ENCODE peak calls at places on chromosomes 12 and 14, in ten cellular contexts. U is HepG2, T is IMR-90, B is stomach, X is HCT116, G is upper lobe of right lung, E is heart right ventricle, N is PC-3, Y is mucosa of descending colon, M is right atrium auricular region. J is an unnamed sample.
A peak's percentile ranks its signal among the peaks of the same experiment; 100 is the strongest.

GRCh38 chr12:67630373-67631088 is 18.0 kb upstream of the DYRK2 start:
- DNase-seq in X (no peak), T (no peak), B (peak; percentile 45), U (peak; percentile 10), E (no peak), Y (peak; percentile 76), N (peak; percentile 2), G (peak; percentile 67), M (no peak), J (no peak)

GRCh38 chr12:873954-874353 is 75.5 kb downstream of the RAD52 start:
- DNase-seq in E (no peak), G (no peak), X (no peak), T (no peak), B (no peak), N (no peak), U (peak; percentile 53), Y (no peak), M (no peak), J (no peak)

GRCh38 chr14:63752449-63753169 is 24.7 kb upstream of the SGPP1 start:
- DNase-seq in N (peak; percentile 96), U (peak; percentile 12), E (peak; percentile 17), M (no peak), B (no peak), G (no peak), X (no peak), Y (peak; percentile 28), T (peak; percentile 58), J (peak; percentile 76)

GRCh38 chr12:110704750-110705149 is 15.8 kb upstream of the HVCN1 start:
- DNase-seq in G (no peak), N (peak; percentile 68), X (peak; percentile 60), B (peak; percentile 41), M (no peak), Y (peak; percentile 60), E (no peak), U (peak; percentile 68), T (no peak), J (no peak)

GRCh38 chr12:122862872-122863701 is 27.8 kb downstream of the HIP1R start:
- DNase-seq in G (peak; percentile 82), X (no peak), E (no peak), Y (peak; percentile 90), U (peak; percentile 78), B (peak; percentile 77), T (no peak), M (no peak), N (peak; percentile 39), J (peak; percentile 74)

GRCh38 chr12:15278816-15279658 is 43.3 kb upstream of the PTPRO start:
- DNase-seq in B (peak; percentile 94), E (peak; percentile 76), G (peak; percentile 91), M (peak; percentile 77), X (no peak), U (no peak), Y (peak; percentile 30), T (peak; percentile 3), N (peak; percentile 88), J (peak; percentile 75)

GRCh38 chr14:76929927-76930326 is 98.6 kb downstream of the IRF2BPL start:
- DNase-seq in E (no peak), Y (peak; percentile 49), M (no peak), B (no peak), T (no peak), G (no peak), X (no peak), N (no peak), U (no peak), J (no peak)

GRCh38 chr12:114697741-114698565 is 14.0 kb upstream of the TBX3 start:
- DNase-seq in G (no peak), E (no peak), N (no peak), Y (no peak), U (no peak), T (no peak), M (no peak), B (no peak), X (no peak), J (no peak)

GRCh38 chr14:60645191-60645590 is 4.1 kb downstream of the SIX1 start:
- DNase-seq in B (no peak), E (no peak), U (no peak), N (no peak), G (no peak), M (no peak), X (no peak), T (no peak), Y (no peak), J (no peak)

GRCh38 chr14:103126873-103127304 is 3.6 kb downstream of the TNFAIP2 start:
- DNase-seq in G (peak; percentile 87), B (peak; percentile 88), T (no peak), E (no peak), N (peak; percentile 70), U (peak; percentile 63), Y (peak; percentile 66), M (no peak), X (no peak), J (no peak)

GRCh38 chr14:103125098-103126070 is 2.1 kb downstream of the TNFAIP2 start:
- DNase-seq in U (no peak), Y (no peak), E (no peak), B (no peak), T (no peak), M (no peak), X (no peak), N (no peak), G (no peak), J (no peak)

GRCh38 chr14:103124501-103125001 is 1.3 kb downstream of the TNFAIP2 start:
- DNase-seq in E (no peak), N (no peak), M (no peak), T (no peak), U (no peak), B (no peak), G (no peak), X (no peak), Y (no peak), J (no peak)

GRCh38 chr14:103127356-103127755 is 4.1 kb downstream of the TNFAIP2 start:
- DNase-seq in U (no peak), E (no peak), Y (no peak), G (peak; percentile 61), X (no peak), T (no peak), N (no peak), B (no peak), M (no peak), J (peak; percentile 65)

DNA sequence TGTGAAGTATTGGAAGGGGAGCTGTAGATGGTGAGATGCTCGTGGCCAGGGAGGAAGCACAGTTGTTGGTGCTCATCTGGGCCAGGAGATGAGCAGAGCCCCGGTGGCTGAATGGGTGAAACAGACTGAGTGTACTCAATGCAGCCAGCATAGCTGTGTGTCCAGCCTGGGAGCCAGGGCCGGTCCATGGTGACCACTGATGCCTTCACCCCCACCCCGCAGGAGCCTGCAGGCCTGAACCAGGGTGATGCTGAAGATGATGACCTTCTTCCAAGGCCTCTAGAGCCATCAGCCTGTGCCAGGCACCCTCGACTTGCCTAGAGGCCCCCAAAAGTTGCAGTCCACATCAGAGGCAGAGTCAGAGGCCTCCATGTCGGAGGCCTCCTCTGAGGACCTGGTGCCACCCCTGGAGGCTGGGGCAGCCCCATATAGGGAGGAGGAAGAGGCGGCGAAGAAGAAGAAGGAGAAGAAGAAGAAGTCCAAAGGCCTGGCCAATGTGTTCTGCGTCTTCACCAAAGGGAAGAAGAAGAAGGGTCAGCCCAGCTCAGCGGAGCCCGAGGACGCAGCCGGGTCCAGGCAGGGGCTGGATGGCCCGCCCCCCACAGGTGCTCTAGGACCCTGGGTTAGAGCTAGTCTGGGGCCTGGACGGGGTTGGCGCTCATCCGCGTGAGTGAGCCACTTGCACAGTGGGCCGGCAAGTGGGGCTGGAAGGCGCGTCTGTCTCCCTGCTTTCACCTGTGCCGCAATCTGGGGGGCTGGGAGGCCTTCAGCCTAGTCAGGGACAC is 3.0 kb downstream of the TNFAIP2 start:
- DNase-seq in G (no peak), T (no peak), Y (no peak), N (no peak), X (no peak), U (no peak), M (no peak), B (no peak), E (no peak), J (no peak)
- H3K4me3 ChIP-seq in G (peak overlapping the region; percentile 14), T (no peak overlapping the region), Y (no peak overlapping the region), N (peak overlapping the region; percentile 47), X (no peak overlapping the region), U (peak overlapping the region; percentile 11), M (peak overlapping the region; percentile 10), B (peak overlapping the region; percentile 66), E (peak overlapping the region; percentile 26), J (peak overlapping the region; percentile 22)

DNA sequence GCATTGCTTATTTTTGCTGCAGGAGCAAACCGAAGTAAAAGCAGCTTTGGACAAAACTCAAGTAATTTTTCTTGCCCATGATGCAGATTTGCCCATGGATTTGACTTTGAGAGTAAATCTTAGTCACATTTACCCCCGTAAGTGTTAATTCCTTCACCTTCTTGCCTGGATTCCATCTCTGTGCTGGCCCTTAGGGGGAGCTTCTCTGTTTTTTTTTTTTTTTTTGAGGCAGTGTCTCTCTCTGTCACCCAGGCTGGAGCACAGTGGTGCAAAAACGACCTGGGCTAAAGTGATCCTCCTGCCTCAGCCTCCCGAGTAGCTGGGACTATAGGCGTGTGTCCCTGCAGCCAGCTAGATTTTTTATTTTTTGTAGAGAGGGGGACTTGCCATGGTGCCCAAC is 210.2 kb downstream of the FUT8 start:
- DNase-seq in G (no peak), M (no peak), X (no peak), N (no peak), T (no peak), B (no peak), E (no peak), Y (no peak), U (no peak), J (no peak)
- TF ChIP-seq CTCF in G (no peak), M (no peak), X (peak; percentile 21), N (peak; percentile 15), T (no peak), B (no peak), E (no peak), Y (no peak), U (no peak), J (no peak)

DNA sequence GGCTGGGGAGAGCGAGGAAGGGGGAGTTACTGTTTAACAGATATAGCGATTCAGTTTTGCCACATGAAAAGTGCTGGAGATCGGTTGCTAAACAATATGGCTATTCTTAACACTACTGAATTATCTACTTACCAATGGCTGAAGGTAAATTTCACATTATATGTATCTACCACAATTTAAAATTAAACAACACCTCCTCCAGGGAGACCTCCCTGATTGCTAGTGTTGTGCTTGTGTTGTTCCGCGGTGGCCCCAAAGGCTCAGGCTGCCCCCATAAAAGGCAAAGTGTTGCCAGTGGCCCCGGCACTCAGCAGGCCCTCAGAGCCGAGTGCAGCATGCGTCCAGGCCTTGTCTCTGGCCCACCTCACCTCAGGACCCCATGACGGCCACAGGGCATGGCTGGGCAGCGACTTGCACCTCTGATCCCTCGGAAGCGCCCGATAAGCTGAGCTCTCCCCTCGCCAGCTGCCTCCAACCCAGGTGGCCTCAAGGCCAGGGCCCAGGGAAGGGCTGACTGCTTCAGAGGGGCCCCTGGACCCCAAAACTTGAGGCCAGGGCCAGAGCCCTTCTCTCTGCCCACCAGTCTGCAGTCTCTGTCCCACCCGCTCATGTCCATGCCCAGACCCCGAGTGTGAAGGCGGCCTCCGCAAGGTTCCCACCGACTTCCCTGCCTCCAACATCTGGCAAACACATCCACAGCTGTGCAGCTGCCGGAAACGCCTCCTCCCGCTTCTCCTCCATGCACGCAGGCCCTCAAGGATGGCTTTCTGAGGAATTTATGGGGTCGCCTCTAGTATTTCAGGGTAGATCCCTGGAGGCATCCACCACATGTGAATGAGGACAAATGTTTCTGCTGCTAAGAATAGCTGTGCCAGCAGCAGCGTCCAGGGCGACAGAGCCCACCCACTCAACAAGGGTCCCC is 60.0 kb downstream of the NCOR2 start:
- DNase-seq in Y (no peak), G (no peak), X (no peak), B (no peak), N (no peak), U (no peak), T (peak; percentile 69), E (peak; percentile 85), M (no peak), J (no peak)
- H3K4me1 ChIP-seq in Y (peaks cover 28% of the 10 kb centered on the region), G (peaks cover 56% of the 10 kb centered on the region), X (peaks cover 34% of the 10 kb centered on the region), B (peaks cover 82% of the 10 kb centered on the region), N (peaks cover 18% of the 10 kb centered on the region), U (peaks cover 37% of the 10 kb centered on the region), T (peaks cover 23% of the 10 kb centered on the region), E (peaks cover 86% of the 10 kb centered on the region), M (no peaks in the 10 kb centered on the region), J (peaks cover 48% of the 10 kb centered on the region)

GRCh38 chr14:65237023-65237814 is 134.9 kb upstream of the MAX start:
- DNase-seq in M (no peak), E (no peak), X (no peak), Y (no peak), B (no peak), T (peak; percentile 49), N (no peak), G (no peak), U (no peak), J (no peak)
- H3K4me3 ChIP-seq in M (no peak overlapping the region), E (no peak overlapping the region), X (peak overlapping the region; percentile 4), Y (no peak overlapping the region), B (no peak overlapping the region), T (no peak overlapping the region), N (no peak overlapping the region), G (no peak overlapping the region), U (no peak overlapping the region), J (no peak overlapping the region)

J was measured in RWPE2.